ENCODE peak calls at places on chromosomes 3 and 15, in six cellular contexts. Z is transverse colon, C is K562, M is SK-N-SH, P is HepG2, H is stomach. W is an unnamed sample.
A peak's percentile ranks its signal among the peaks of the same experiment; 100 is the strongest.

GRCh38 chr3:119042162-119042561 is 7.5 kb upstream of the IGSF11 start:
- DNase-seq in Z (no peak), C (no peak), M (peak; percentile 12), P (no peak), H (no peak), W (no peak)

GRCh38 chr3:42692667-42693529 is 7.6 kb downstream of the KLHL40 start:
- DNase-seq in Z (no peak), C (no peak), M (no peak), P (no peak), H (no peak), W (no peak)

GRCh38 chr3:60079076-60079475 is 1029.3 kb upstream of the CFAP20DC start:
- DNase-seq in Z (no peak), C (no peak), M (no peak), P (no peak), H (no peak), W (no peak)

GRCh38 chr3:13493867-13494441 is 13.8 kb downstream of the HDAC11 start:
- DNase-seq in Z (no peak), C (no peak), M (no peak), P (no peak), H (no peak), W (no peak)

GRCh38 chr3:59451041-59451763 is 401.4 kb upstream of the CFAP20DC start:
- DNase-seq in Z (peak; percentile 38), C (no peak), M (no peak), P (no peak), H (no peak), W (no peak)

GRCh38 chr3:89697321-89697916 is 590.0 kb downstream of the EPHA3 start:
- DNase-seq in Z (peak; percentile 12), C (no peak), M (no peak), P (no peak), H (no peak), W (no peak)

GRCh38 chr15:25890532-25890931 is 27.4 kb upstream of the ATP10A start:
- DNase-seq in Z (peak; percentile 27), C (no peak), M (no peak), P (no peak), H (no peak), W (no peak)

GRCh38 chr3:147049901-147050300 is 356.4 kb downstream of the ZIC4 start:
- DNase-seq in Z (no peak), C (no peak), M (no peak), P (no peak), H (no peak), W (no peak)

GRCh38 chr15:101647251-101647650 is 4.9 kb downstream of the TM2D3 start:
- DNase-seq in Z (no peak), C (no peak), M (peak; percentile 27), P (no peak), H (no peak), W (no peak)

GRCh38 chr3:4805662-4806061 is 173.6 kb upstream of the BHLHE40 start:
- DNase-seq in Z (no peak), C (no peak), M (no peak), P (no peak), H (no peak), W (no peak)

GRCh38 chr15:92383528-92384326 is 10.0 kb upstream of the ST8SIA2 start:
- DNase-seq in Z (no peak), C (peak; percentile 71), M (peak; percentile 54), P (peak; percentile 15), H (no peak), W (no peak)

GRCh38 chr3:102460579-102460978 is 25.8 kb downstream of the ZPLD1 start:
- DNase-seq in Z (no peak), C (no peak), M (no peak), P (no peak), H (no peak), W (no peak)

GRCh38 chr3:139111392-139112229 is 66.9 kb upstream of the PRR23C start:
- DNase-seq in Z (peak; percentile 74), C (peak; percentile 64), M (peak; percentile 69), P (peak; percentile 12), H (peak; percentile 64), W (peak; percentile 90)

GRCh38 chr3:48119495-48120193 is 68.6 kb downstream of the CDC25A start:
- DNase-seq in Z (peak; percentile 22), C (peak; percentile 4), M (no peak), P (no peak), H (peak; percentile 26), W (no peak)

GRCh38 chr15:87929835-87930234 is 326.7 kb downstream of the NTRK3 start:
- DNase-seq in Z (no peak), C (peak; percentile 42), M (no peak), P (no peak), H (no peak), W (no peak)

GRCh38 chr3:95408464-95408862 is 1345.6 kb downstream of the NSUN3 start:
- DNase-seq in Z (no peak), C (no peak), M (no peak), P (no peak), H (no peak), W (no peak)

DNA sequence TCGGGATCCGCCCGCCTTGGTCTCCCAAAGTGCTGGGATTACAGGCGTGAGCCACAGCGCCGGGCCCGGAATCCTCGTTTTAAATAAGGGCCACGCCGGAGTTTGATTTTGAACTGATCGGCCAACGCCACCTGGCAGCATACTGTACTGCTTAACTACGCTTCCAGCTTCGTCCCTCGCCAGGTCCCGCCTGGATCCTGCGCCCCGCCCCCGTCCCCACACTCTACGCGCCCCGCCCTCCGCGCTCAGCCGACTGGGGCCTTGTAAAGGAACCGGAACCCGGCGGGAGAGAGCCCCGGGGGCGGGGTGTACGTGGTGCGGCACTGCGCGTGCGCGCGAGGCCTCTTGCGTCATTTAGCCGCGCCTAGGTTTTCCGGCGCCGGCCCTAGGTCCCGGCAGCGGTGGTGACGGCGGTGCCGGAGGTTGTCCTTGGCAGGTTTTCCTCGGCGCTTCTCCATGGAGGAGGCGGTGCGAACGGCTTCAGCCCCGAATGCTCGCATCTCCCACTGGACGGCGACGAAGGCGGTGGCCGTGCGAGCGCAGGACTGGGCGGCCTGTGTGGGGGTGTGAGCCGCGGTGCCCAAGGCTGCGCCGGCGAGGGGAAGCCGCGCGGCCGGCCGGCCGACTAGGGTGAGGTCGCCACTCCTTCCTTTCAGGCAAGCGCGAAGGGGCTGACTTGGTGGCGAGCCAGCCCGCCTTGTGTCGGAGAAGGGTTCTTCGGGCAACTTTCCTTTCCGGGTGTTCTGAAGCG is at the start of gene NIPA2:
- DNase-seq in Z (peak; percentile 99), C (peak; percentile 96), M (peak; percentile 98), P (peak; percentile 92), H (peak; percentile 99), W (peak; percentile 100)
- TF ChIP-seq POLR2AphosphoS5 in Z (peak; percentile 97), C (peak; percentile 83), M (peak; percentile 80), P (peak; percentile 76), H (peak; percentile 97), W (peak; percentile 98)

GRCh38 chr3:111582114-111582461 is 13.1 kb downstream of the ZBED2 start:
- DNase-seq in Z (no peak), C (no peak), M (no peak), P (peak; percentile 8), H (no peak), W (no peak)
- TF ChIP-seq EP300 in Z (no peak), C (no peak), M (peak; percentile 29), P (no peak), H (no peak), W (no peak)

GRCh38 chr3:105865867-105866350 is 2.9 kb downstream of the CBLB start:
- DNase-seq in Z (no peak), C (no peak), M (no peak), P (no peak), H (no peak), W (no peak)

GRCh38 chr3:105867690-105868449 is 942 bp downstream of the CBLB start:
- DNase-seq in Z (no peak), C (no peak), M (no peak), P (no peak), H (no peak), W (no peak)

GRCh38 chr3:105868450-105868744 is 415 bp downstream of the CBLB start:
- DNase-seq in Z (peak; percentile 60), C (peak; percentile 12), M (peak; percentile 76), P (peak; percentile 35), H (peak; percentile 61), W (peak; percentile 93)

GRCh38 chr3:105865016-105865623 is 3.7 kb downstream of the CBLB start:
- DNase-seq in Z (no peak), C (no peak), M (no peak), P (no peak), H (no peak), W (no peak)

GRCh38 chr3:105866656-105867653 is 1.9 kb downstream of the CBLB start:
- DNase-seq in Z (no peak), C (peak; percentile 16), M (no peak), P (peak; percentile 72), H (no peak), W (no peak)
- H3K27ac ChIP-seq in Z (peak overlapping the region; percentile 97), C (no peak overlapping the region), M (peak overlapping the region; percentile 94), P (peak overlapping the region; percentile 88), H (peak overlapping the region; percentile 97), W (peak overlapping the region; percentile 98)

DNA sequence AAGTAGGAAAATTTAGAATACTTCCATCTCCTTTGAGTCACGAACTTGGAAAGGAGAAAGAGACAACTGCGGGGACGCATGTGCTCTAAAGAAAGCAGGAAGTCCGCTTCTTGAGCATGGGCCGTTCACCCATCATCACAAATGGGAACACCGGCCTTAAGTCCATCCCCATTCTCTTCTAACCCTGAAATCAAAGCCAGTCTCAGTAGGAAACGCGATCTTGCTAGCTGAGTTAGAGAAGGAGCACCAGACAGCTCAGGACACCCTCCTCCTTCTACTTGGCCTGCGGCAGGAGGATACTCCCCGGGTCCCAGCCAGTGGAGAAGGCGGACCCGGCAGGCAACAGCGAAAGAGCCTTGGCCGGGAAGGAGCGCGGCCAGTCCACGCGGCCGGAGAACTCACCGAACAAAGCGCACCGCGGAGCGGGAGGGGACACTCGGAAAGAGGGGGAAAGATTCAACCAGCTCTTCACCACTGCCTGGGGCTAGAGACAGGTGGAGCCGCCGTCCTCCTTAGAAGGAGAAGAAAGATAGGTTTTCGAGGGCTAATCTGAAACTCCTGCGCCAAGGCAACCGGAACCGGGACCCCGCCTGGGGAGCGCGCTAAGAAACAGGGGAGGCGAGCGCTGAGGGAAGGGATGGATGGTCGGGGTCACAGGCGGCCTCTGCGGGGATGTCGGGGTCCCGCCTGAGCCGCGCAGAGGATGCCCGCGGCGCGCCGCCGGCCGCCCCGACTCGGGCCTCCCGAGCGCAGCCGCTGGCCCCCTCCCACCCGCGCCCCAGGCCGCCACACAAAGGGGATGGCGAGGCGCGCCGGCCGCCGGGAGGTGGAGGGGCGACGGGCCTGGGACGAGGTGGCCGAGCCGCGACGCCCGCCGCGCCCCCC is 825 bp downstream of the SLC4A7 start:
- DNase-seq in Z (peak; percentile 51), C (no peak), M (peak; percentile 60), P (peak; percentile 35), H (peak; percentile 42), W (peak; percentile 94)
- TF ChIP-seq POLR2AphosphoS5 in Z (peak; percentile 45), C (no peak), M (no peak), P (no peak), H (peak; percentile 28), W (peak; percentile 76)

DNA sequence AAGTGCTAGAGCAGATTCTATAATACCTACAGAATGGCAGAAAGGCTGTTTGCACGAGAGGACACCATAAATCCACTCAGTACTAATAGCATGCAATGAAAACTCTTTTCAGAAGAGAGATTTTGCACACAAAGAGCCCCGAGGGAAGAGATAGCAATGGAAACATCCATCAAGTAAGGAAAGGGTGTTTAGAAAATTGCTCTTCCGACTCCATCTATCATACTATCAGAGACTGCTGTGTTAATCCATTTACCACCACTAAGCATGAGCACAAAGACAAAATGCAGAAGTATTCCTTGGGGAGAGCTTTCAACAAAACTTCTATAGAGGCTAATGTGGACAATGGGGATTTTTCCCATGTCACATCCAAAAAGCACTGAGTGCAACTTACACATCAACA is 72.1 kb upstream of the PLAAT1 start:
- DNase-seq in Z (no peak), C (no peak), M (no peak), P (no peak), H (no peak), W (no peak)
- TF ChIP-seq EP300 in Z (no peak), C (no peak), M (no peak), P (no peak), H (no peak), W (no peak)

GRCh38 chr15:94069834-94070233 is 161.5 kb upstream of the MCTP2 start:
- DNase-seq in Z (no peak), C (no peak), M (no peak), P (no peak), H (no peak), W (no peak)
- H3K27ac ChIP-seq in Z (no peak overlapping the region), C (no peak overlapping the region), M (no peak overlapping the region), P (no peak overlapping the region), H (no peak overlapping the region), W (no peak overlapping the region)